ENCODE peak calls at places on chromosomes 3 and 15, in five cellular contexts. Q is GM10248, N is GM23338, V is germinal center, Z is T-helper 2 cell. G is an unnamed sample.
A peak's percentile ranks its signal among the peaks of the same experiment; 100 is the strongest.

GRCh38 chr3:59535791-59536221 is 486.0 kb upstream of the CFAP20DC start:
- DNase-seq in Z (no peak), V (no peak), N (no peak), Q (no peak), G (no peak)

GRCh38 chr3:39260957-39261356 is 18.9 kb downstream of the CX3CR1 start:
- DNase-seq in N (peak; percentile 61), Q (peak; percentile 46), Z (peak; percentile 61), V (peak; percentile 81), G (no peak)

GRCh38 chr3:29754346-29754745 is 473.5 kb downstream of the RBMS3 start:
- DNase-seq in Z (no peak), N (no peak), V (no peak), Q (no peak), G (no peak)

GRCh38 chr15:57227899-57228298 is 148.4 kb upstream of the CGNL1 start:
- DNase-seq in V (no peak), Q (no peak), N (no peak), Z (no peak), G (no peak)

GRCh38 chr3:188468672-188469071 is 314.7 kb downstream of the LPP start:
- DNase-seq in Q (no peak), N (no peak), Z (no peak), V (no peak), G (no peak)

GRCh38 chr3:25586167-25586505 is 78.6 kb downstream of the TOP2B start:
- DNase-seq in Z (no peak), Q (no peak), N (no peak), V (no peak), G (no peak)

GRCh38 chr15:40803076-40803475 is 3.8 kb upstream of the ZFYVE19 start:
- DNase-seq in Q (no peak), V (no peak), N (no peak), Z (no peak), G (no peak)

GRCh38 chr3:152155654-152156053 is 113.1 kb upstream of the MBNL1 start:
- DNase-seq in N (no peak), Q (no peak), V (no peak), Z (no peak), G (no peak)

GRCh38 chr15:77631790-77632551 is 741 bp downstream of the LINGO1 start:
- DNase-seq in Q (no peak), Z (no peak), V (no peak), N (peak; percentile 80), G (peak; percentile 48)

GRCh38 chr3:12679468-12679867 is 15.6 kb upstream of the RAF1 start:
- DNase-seq in V (no peak), Z (no peak), N (no peak), Q (no peak), G (no peak)

GRCh38 chr3:106197532-106198187 is 328.8 kb upstream of the CBLB start:
- DNase-seq in Z (no peak), N (no peak), Q (no peak), V (no peak), G (no peak)

G was measured in neural crest cell.